ENCODE peak calls at places on chromosomes 11 and 22, in six cellular contexts. One of them, this sample, is unnamed. For H3K36me3, the result is how much of the 10 kb centered on the place peaks cover.

GRCh38 chr11:116109228-116109627 is 605.0 kb upstream of the CADM1 start:
- DNase-seq in mammary epithelial cell: peak
- DNase-seq in colonic mucosa: no peak
- DNase-seq in ovary: no peak
- DNase-seq in cardiac muscle cell: no peak
- DNase-seq in astrocyte: peak
- DNase-seq in this sample: no peak

GRCh38 chr22:36955691-36956090 is 42.3 kb downstream of the CSF2RB start:
- DNase-seq in mammary epithelial cell: peak
- DNase-seq in colonic mucosa: no peak
- DNase-seq in ovary: no peak
- DNase-seq in cardiac muscle cell: no peak
- DNase-seq in astrocyte: no peak
- DNase-seq in this sample: no peak

GRCh38 chr11:130815074-130815802 is 101.0 kb downstream of the SNX19 start:
- DNase-seq in mammary epithelial cell: no peak
- DNase-seq in colonic mucosa: no peak
- DNase-seq in ovary: no peak
- DNase-seq in cardiac muscle cell: no peak
- DNase-seq in astrocyte: no peak
- DNase-seq in this sample: peak

GRCh38 chr11:15816270-15816871 is 540.0 kb downstream of the SOX6 start:
- DNase-seq in mammary epithelial cell: peak
- DNase-seq in colonic mucosa: no peak
- DNase-seq in ovary: no peak
- DNase-seq in cardiac muscle cell: no peak
- DNase-seq in astrocyte: peak
- DNase-seq in this sample: no peak

GRCh38 chr11:23413057-23413456 is 552.8 kb upstream of the CCDC179 start:
- DNase-seq in mammary epithelial cell: no peak
- DNase-seq in colonic mucosa: no peak
- DNase-seq in ovary: no peak
- DNase-seq in cardiac muscle cell: no peak
- DNase-seq in astrocyte: peak
- DNase-seq in this sample: no peak

GRCh38 chr22:27380826-27381225 is 420.7 kb downstream of the MN1 start:
- DNase-seq in mammary epithelial cell: no peak
- DNase-seq in colonic mucosa: no peak
- DNase-seq in ovary: no peak
- DNase-seq in cardiac muscle cell: no peak
- DNase-seq in astrocyte: no peak
- DNase-seq in this sample: no peak

GRCh38 chr22:37632174-37633081 is 7.0 kb upstream of the SH3BP1 start:
- DNase-seq in mammary epithelial cell: no peak
- DNase-seq in colonic mucosa: no peak
- DNase-seq in ovary: peak
- DNase-seq in cardiac muscle cell: no peak
- DNase-seq in astrocyte: no peak
- DNase-seq in this sample: no peak

GRCh38 chr11:134661660-134662059 is 249.6 kb upstream of the B3GAT1 start:
- DNase-seq in mammary epithelial cell: no peak
- DNase-seq in colonic mucosa: no peak
- DNase-seq in ovary: no peak
- DNase-seq in cardiac muscle cell: no peak
- DNase-seq in astrocyte: no peak
- DNase-seq in this sample: no peak

GRCh38 chr11:1946812-1947480 is at the start of gene MRPL23:
- DNase-seq in mammary epithelial cell: no peak
- DNase-seq in colonic mucosa: no peak
- DNase-seq in ovary: no peak
- DNase-seq in cardiac muscle cell: no peak
- DNase-seq in astrocyte: no peak
- DNase-seq in this sample: no peak

GRCh38 chr11:130672911-130673310 is 224.5 kb downstream of the ADAMTS15 start:
- DNase-seq in mammary epithelial cell: peak
- DNase-seq in colonic mucosa: no peak
- DNase-seq in ovary: no peak
- DNase-seq in cardiac muscle cell: no peak
- DNase-seq in astrocyte: peak
- DNase-seq in this sample: no peak

GRCh38 chr22:27667121-27667843 is 134.3 kb downstream of the MN1 start:
- DNase-seq in mammary epithelial cell: no peak
- DNase-seq in colonic mucosa: no peak
- DNase-seq in ovary: peak
- DNase-seq in cardiac muscle cell: peak
- DNase-seq in astrocyte: peak
- DNase-seq in this sample: no peak

GRCh38 chr11:44936527-44936926 is 14.2 kb downstream of the TP53I11 start:
- DNase-seq in mammary epithelial cell: peak
- DNase-seq in colonic mucosa: peak
- DNase-seq in ovary: peak
- DNase-seq in cardiac muscle cell: peak
- DNase-seq in astrocyte: peak
- DNase-seq in this sample: peak

GRCh38 chr22:23574877-23575276 is 5.2 kb downstream of the IGLL1 start:
- DNase-seq in mammary epithelial cell: no peak
- DNase-seq in colonic mucosa: no peak
- DNase-seq in ovary: peak
- DNase-seq in cardiac muscle cell: no peak
- DNase-seq in astrocyte: no peak
- DNase-seq in this sample: no peak
- H3K36me3 ChIP-seq in mammary epithelial cell: under half
- H3K36me3 ChIP-seq in colonic mucosa: under half
- H3K36me3 ChIP-seq in ovary: under half
- H3K36me3 ChIP-seq in cardiac muscle cell: under half
- H3K36me3 ChIP-seq in astrocyte: under half
- H3K36me3 ChIP-seq in this sample: under half

DNA sequence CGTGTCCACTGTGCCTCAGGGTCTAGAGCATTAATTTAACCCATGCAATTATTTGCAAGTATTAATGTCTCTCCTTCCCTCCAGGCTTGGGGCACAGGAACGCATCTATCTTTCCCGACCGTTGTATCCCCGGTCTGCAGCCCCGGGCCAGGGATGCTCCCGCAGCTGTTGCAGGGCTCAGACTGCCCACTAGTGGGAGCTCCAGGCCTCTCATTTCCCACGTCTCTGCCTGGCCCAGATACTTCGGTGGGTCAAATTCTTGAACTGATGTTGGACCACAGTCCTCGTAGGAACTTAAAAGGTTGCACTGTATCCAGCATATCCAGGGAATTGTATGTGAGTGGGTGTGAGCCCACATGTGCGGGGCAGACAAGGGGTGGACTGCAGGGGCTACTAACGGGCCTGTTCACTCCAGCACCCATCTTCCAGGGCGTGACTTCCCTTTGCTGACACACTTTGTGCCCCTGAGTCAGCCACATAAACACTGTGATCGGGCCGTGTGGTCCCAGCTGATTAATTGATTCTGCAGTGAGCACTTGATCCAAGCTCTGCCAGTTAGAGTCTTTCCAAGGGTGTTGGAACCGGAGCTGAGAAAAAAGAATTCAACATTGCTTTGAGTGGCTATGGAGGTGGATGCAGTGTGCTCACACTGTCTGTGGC is 451.3 kb downstream of the TBC1D22A start:
- DNase-seq in mammary epithelial cell: no peak
- DNase-seq in colonic mucosa: peak
- DNase-seq in ovary: no peak
- DNase-seq in cardiac muscle cell: no peak
- DNase-seq in astrocyte: no peak
- DNase-seq in this sample: peak
- TF ChIP-seq CTCF in mammary epithelial cell: peak
- TF ChIP-seq CTCF in colonic mucosa: peak
- TF ChIP-seq CTCF in ovary: no peak
- TF ChIP-seq CTCF in cardiac muscle cell: peak
- TF ChIP-seq CTCF in astrocyte: peak
- TF ChIP-seq CTCF in this sample: peak

GRCh38 chr11:120131941-120132644 is 5.8 kb downstream of the TRIM29 start:
- DNase-seq in mammary epithelial cell: peak
- DNase-seq in colonic mucosa: peak
- DNase-seq in ovary: peak
- DNase-seq in cardiac muscle cell: no peak
- DNase-seq in astrocyte: no peak
- DNase-seq in this sample: peak
- H3K4me3 ChIP-seq in mammary epithelial cell: no peak
- H3K4me3 ChIP-seq in colonic mucosa: no peak
- H3K4me3 ChIP-seq in ovary: no peak
- H3K4me3 ChIP-seq in cardiac muscle cell: no peak
- H3K4me3 ChIP-seq in astrocyte: no peak
- H3K4me3 ChIP-seq in this sample: no peak

GRCh38 chr22:30578481-30578880 is 4.0 kb upstream of the GAL3ST1 start:
- DNase-seq in mammary epithelial cell: no peak
- DNase-seq in colonic mucosa: no peak
- DNase-seq in ovary: no peak
- DNase-seq in cardiac muscle cell: no peak
- DNase-seq in astrocyte: no peak
- DNase-seq in this sample: no peak
- H3K36me3 ChIP-seq in mammary epithelial cell: under half
- H3K36me3 ChIP-seq in colonic mucosa: under half
- H3K36me3 ChIP-seq in ovary: under half
- H3K36me3 ChIP-seq in cardiac muscle cell: under half
- H3K36me3 ChIP-seq in astrocyte: under half
- H3K36me3 ChIP-seq in this sample: under half

This sample was measured in Caco-2.